ENCODE peak calls at places on chromosomes 2 and 18, in six cellular contexts. K, L, C, G, I and Z are unnamed samples.

GRCh38 chr18:21557607-21558253 is 42.8 kb downstream of the ESCO1 start:
- DNase-seq in K (no peak), L (no peak), C (no peak), G (no peak), I (no peak), Z (no peak)

GRCh38 chr2:228827056-228827455 is 444.0 kb downstream of the PID1 start:
- DNase-seq in K (no peak), L (no peak), C (no peak), G (no peak), I (no peak), Z (no peak)

GRCh38 chr2:51812138-51812866 is 780.4 kb upstream of the NRXN1 start:
- DNase-seq in K (no peak), L (no peak), C (no peak), G (no peak), I (no peak), Z (no peak)

GRCh38 chr2:234839285-234839684 is 112.5 kb upstream of the SH3BP4 start:
- DNase-seq in K (no peak), L (no peak), C (no peak), G (no peak), I (no peak), Z (no peak)

GRCh38 chr2:72043985-72044384 is 103.7 kb downstream of the CYP26B1 start:
- DNase-seq in K (no peak), L (no peak), C (no peak), G (no peak), I (no peak), Z (no peak)

GRCh38 chr18:6414118-6414722 is 491 bp downstream of the L3MBTL4 start:
- DNase-seq in K (peak), L (no peak), C (peak), G (no peak), I (peak), Z (peak)

GRCh38 chr2:156031121-156031520 is 301.4 kb downstream of the NR4A2 start:
- DNase-seq in K (no peak), L (no peak), C (no peak), G (no peak), I (no peak), Z (no peak)

GRCh38 chr2:54903736-54904554 is 146.3 kb downstream of the RTN4 start:
- DNase-seq in K (peak), L (no peak), C (peak), G (peak), I (no peak), Z (no peak)

GRCh38 chr2:112541315-112542122 is 746 bp upstream of the POLR1B start:
- DNase-seq in K (peak), L (peak), C (peak), G (peak), I (peak), Z (peak)

GRCh38 chr18:48031011-48031480 is 100.6 kb upstream of the SMAD2 start:
- DNase-seq in K (no peak), L (peak), C (no peak), G (no peak), I (peak), Z (peak)

GRCh38 chr2:143778981-143779380 is 649.8 kb downstream of the ARHGAP15 start:
- DNase-seq in K (no peak), L (peak), C (no peak), G (no peak), I (no peak), Z (no peak)

GRCh38 chr2:129689600-129689999 is 289.9 kb upstream of the RAB6C start:
- DNase-seq in K (no peak), L (no peak), C (no peak), G (no peak), I (no peak), Z (no peak)